ENCODE peak calls at places on chromosomes 1 and 21, in seven cellular contexts. One of them, this sample, is unnamed.
A peak's percentile ranks its signal among the peaks of the same experiment; 100 is the strongest.

GRCh38 chr1:216883518-216883917 is 160.3 kb upstream of the ESRRG start:
- DNase-seq in testis: no peak
- DNase-seq in psoas muscle: no peak
- DNase-seq in foreskin fibroblast: no peak
- DNase-seq in hepatocyte: no peak
- DNase-seq in HCT116: no peak
- DNase-seq in OCI-LY7: no peak
- DNase-seq in this sample: no peak

GRCh38 chr1:93608188-93609109 is 73.2 kb downstream of the BCAR3 start:
- DNase-seq in foreskin fibroblast: no peak
- DNase-seq in psoas muscle: no peak
- DNase-seq in testis: no peak
- DNase-seq in OCI-LY7: no peak
- DNase-seq in hepatocyte: no peak
- DNase-seq in HCT116: no peak
- DNase-seq in this sample: peak; percentile 38

GRCh38 chr1:25343872-25344271 is 5.7 kb downstream of the TMEM50A start:
- DNase-seq in OCI-LY7: no peak
- DNase-seq in foreskin fibroblast: peak; percentile 89
- DNase-seq in testis: no peak
- DNase-seq in HCT116: peak; percentile 24
- DNase-seq in hepatocyte: no peak
- DNase-seq in psoas muscle: peak; percentile 40
- DNase-seq in this sample: no peak

GRCh38 chr1:6041432-6042062 is 4.1 kb upstream of the KCNAB2 start:
- DNase-seq in psoas muscle: peak; percentile 39
- DNase-seq in HCT116: no peak
- DNase-seq in foreskin fibroblast: no peak
- DNase-seq in hepatocyte: peak; percentile 50
- DNase-seq in testis: peak; percentile 55
- DNase-seq in OCI-LY7: no peak
- DNase-seq in this sample: no peak

GRCh38 chr1:209678981-209679539 is 3.8 kb downstream of the G0S2 start:
- DNase-seq in hepatocyte: no peak
- DNase-seq in foreskin fibroblast: no peak
- DNase-seq in HCT116: no peak
- DNase-seq in OCI-LY7: no peak
- DNase-seq in testis: no peak
- DNase-seq in psoas muscle: no peak
- DNase-seq in this sample: no peak

GRCh38 chr1:25810341-25811299 is 9.1 kb upstream of the MTFR1L start:
- DNase-seq in psoas muscle: peak; percentile 74
- DNase-seq in testis: peak; percentile 72
- DNase-seq in OCI-LY7: peak; percentile 76
- DNase-seq in HCT116: no peak
- DNase-seq in hepatocyte: peak; percentile 73
- DNase-seq in foreskin fibroblast: no peak
- DNase-seq in this sample: peak; percentile 73

GRCh38 chr1:112998592-112999235 is 42.7 kb upstream of the SLC16A1 start:
- DNase-seq in psoas muscle: peak; percentile 51
- DNase-seq in foreskin fibroblast: peak; percentile 56
- DNase-seq in hepatocyte: peak; percentile 86
- DNase-seq in testis: peak; percentile 74
- DNase-seq in HCT116: no peak
- DNase-seq in OCI-LY7: no peak
- DNase-seq in this sample: no peak

GRCh38 chr1:160206421-160207117 is 1.4 kb downstream of the PEA15 start:
- DNase-seq in testis: no peak
- DNase-seq in OCI-LY7: peak; percentile 32
- DNase-seq in HCT116: no peak
- DNase-seq in hepatocyte: peak; percentile 44
- DNase-seq in psoas muscle: no peak
- DNase-seq in foreskin fibroblast: peak; percentile 81
- DNase-seq in this sample: peak; percentile 25

GRCh38 chr1:198024782-198025181 is 107.6 kb downstream of the LHX9 start:
- DNase-seq in testis: no peak
- DNase-seq in hepatocyte: peak; percentile 16
- DNase-seq in foreskin fibroblast: no peak
- DNase-seq in HCT116: no peak
- DNase-seq in OCI-LY7: no peak
- DNase-seq in psoas muscle: no peak
- DNase-seq in this sample: no peak

GRCh38 chr1:205179842-205180241 is 31.7 kb downstream of the DSTYK start:
- DNase-seq in testis: no peak
- DNase-seq in OCI-LY7: no peak
- DNase-seq in foreskin fibroblast: peak; percentile 33
- DNase-seq in psoas muscle: no peak
- DNase-seq in hepatocyte: no peak
- DNase-seq in HCT116: no peak
- DNase-seq in this sample: no peak

GRCh38 chr1:228351850-228352249 is 54.8 kb downstream of the TRIM11 start:
- DNase-seq in HCT116: no peak
- DNase-seq in OCI-LY7: no peak
- DNase-seq in testis: no peak
- DNase-seq in hepatocyte: no peak
- DNase-seq in psoas muscle: peak; percentile 10
- DNase-seq in foreskin fibroblast: no peak
- DNase-seq in this sample: no peak

GRCh38 chr21:36039861-36040260 is 20.5 kb downstream of the SETD4 start:
- DNase-seq in OCI-LY7: no peak
- DNase-seq in hepatocyte: no peak
- DNase-seq in HCT116: no peak
- DNase-seq in testis: no peak
- DNase-seq in psoas muscle: no peak
- DNase-seq in foreskin fibroblast: no peak
- DNase-seq in this sample: no peak

GRCh38 chr1:37033355-37034291 is 692 bp downstream of the GRIK3 start:
- DNase-seq in psoas muscle: no peak
- DNase-seq in HCT116: no peak
- DNase-seq in foreskin fibroblast: no peak
- DNase-seq in hepatocyte: peak; percentile 22
- DNase-seq in testis: peak; percentile 25
- DNase-seq in OCI-LY7: no peak
- DNase-seq in this sample: no peak

GRCh38 chr1:67675800-67676199 is 9.2 kb upstream of the GADD45A start:
- DNase-seq in OCI-LY7: peak; percentile 92
- DNase-seq in hepatocyte: no peak
- DNase-seq in testis: no peak
- DNase-seq in foreskin fibroblast: peak; percentile 62
- DNase-seq in HCT116: no peak
- DNase-seq in psoas muscle: no peak
- DNase-seq in this sample: peak; percentile 51

GRCh38 chr1:184112176-184112948 is 60.8 kb downstream of the TSEN15 start:
- DNase-seq in psoas muscle: no peak
- DNase-seq in OCI-LY7: no peak
- DNase-seq in hepatocyte: no peak
- DNase-seq in HCT116: no peak
- DNase-seq in foreskin fibroblast: no peak
- DNase-seq in testis: no peak
- DNase-seq in this sample: peak; percentile 6

GRCh38 chr1:112515311-112516009 is 6.7 kb downstream of the WNT2B start:
- DNase-seq in HCT116: no peak
- DNase-seq in psoas muscle: no peak
- DNase-seq in OCI-LY7: no peak
- DNase-seq in testis: no peak
- DNase-seq in hepatocyte: no peak
- DNase-seq in foreskin fibroblast: peak; percentile 77
- DNase-seq in this sample: no peak

GRCh38 chr1:36420836-36421317 is 23.2 kb upstream of the LSM10 start:
- DNase-seq in HCT116: peak; percentile 69
- DNase-seq in psoas muscle: peak; percentile 89
- DNase-seq in testis: peak; percentile 92
- DNase-seq in foreskin fibroblast: peak; percentile 69
- DNase-seq in hepatocyte: peak; percentile 90
- DNase-seq in OCI-LY7: peak; percentile 89
- DNase-seq in this sample: peak; percentile 89

GRCh38 chr1:200888349-200888838 is 6.3 kb upstream of the INAVA start:
- DNase-seq in hepatocyte: peak; percentile 8
- DNase-seq in OCI-LY7: peak; percentile 43
- DNase-seq in testis: no peak
- DNase-seq in HCT116: no peak
- DNase-seq in psoas muscle: no peak
- DNase-seq in foreskin fibroblast: no peak
- DNase-seq in this sample: peak; percentile 95

GRCh38 chr1:3695326-3696217 is 43.3 kb downstream of the TP73 start:
- DNase-seq in HCT116: no peak
- DNase-seq in foreskin fibroblast: peak; percentile 18
- DNase-seq in OCI-LY7: peak; percentile 30
- DNase-seq in testis: peak; percentile 59
- DNase-seq in hepatocyte: peak; percentile 78
- DNase-seq in psoas muscle: no peak
- DNase-seq in this sample: peak; percentile 45

GRCh38 chr1:91099746-91100621 is 78.1 kb upstream of the ZNF644 start:
- DNase-seq in HCT116: no peak
- DNase-seq in OCI-LY7: no peak
- DNase-seq in testis: no peak
- DNase-seq in hepatocyte: no peak
- DNase-seq in psoas muscle: no peak
- DNase-seq in foreskin fibroblast: no peak
- DNase-seq in this sample: peak; percentile 29

DNA sequence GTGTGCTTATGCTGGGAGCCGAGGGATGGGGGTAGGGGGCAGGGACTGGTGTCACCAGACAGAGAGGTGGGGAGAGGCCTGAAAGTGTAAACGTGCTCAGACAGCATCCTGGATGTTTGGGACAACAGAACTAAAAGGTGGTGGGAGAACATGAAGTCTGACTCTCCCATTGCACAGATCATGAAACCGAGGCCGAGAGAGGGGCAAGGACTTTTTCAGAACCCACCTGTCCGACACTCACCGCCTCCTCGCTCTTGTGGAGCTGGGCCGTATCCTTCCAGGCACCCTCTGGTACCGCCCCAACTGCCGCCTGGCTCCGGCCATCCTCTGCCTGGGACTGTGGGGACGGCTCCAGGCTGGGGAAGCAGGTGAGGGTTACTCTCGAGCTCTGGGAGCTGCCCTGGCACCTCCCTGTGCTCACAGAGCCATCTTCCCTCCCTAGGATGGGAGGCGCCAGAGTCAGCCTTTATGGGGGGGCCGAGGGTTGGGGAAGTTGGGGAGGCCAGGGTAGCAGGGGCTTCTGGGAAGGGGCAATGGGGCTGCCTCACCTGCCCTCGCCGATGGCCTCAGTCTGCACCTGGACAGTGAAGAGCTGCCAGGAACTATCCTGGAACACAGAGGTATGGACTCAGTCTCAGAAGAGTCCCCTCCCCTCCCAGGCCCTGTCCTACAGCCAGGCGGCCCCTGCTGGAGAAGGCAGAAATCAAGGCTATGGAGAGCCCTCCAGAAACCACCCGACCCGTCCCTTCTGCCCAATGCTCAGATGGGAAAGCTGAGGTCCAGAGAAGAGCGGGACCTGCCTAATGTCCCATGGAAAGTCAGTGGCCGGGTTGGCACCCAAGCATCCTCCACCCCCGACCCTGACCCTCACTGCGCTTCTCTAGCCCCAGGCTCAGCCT is 7.0 kb downstream of the ATP13A2 start:
- DNase-seq in testis: no peak
- DNase-seq in psoas muscle: no peak
- DNase-seq in foreskin fibroblast: no peak
- DNase-seq in hepatocyte: no peak
- DNase-seq in OCI-LY7: no peak
- DNase-seq in HCT116: no peak
- DNase-seq in this sample: no peak
- TF ChIP-seq CTCF in testis: no peak
- TF ChIP-seq CTCF in psoas muscle: no peak
- TF ChIP-seq CTCF in foreskin fibroblast: no peak
- TF ChIP-seq CTCF in hepatocyte: no peak
- TF ChIP-seq CTCF in OCI-LY7: peak; percentile 13
- TF ChIP-seq CTCF in HCT116: peak; percentile 14
- TF ChIP-seq CTCF in this sample: no peak

DNA sequence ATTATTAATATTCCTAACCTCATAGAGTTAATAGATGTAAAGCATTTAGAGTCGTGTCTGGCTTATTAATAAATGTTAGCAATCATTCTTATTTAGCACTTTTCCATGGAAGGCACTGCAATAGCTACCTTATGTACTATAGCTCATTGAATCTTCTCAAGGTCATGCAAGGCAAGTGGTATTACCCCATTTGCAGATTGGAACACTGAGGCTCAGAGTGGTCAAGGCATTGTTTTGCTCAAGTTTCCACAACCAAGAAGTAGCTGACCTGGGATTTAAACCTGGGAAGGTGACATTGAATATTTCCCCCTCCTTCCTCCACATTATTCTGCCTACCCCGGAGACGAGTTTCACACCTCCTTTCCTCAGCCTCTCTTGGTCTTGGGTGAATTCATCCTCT is 37.8 kb upstream of the EYA3 start:
- DNase-seq in testis: no peak
- DNase-seq in HCT116: no peak
- DNase-seq in foreskin fibroblast: no peak
- DNase-seq in psoas muscle: no peak
- DNase-seq in hepatocyte: no peak
- DNase-seq in OCI-LY7: no peak
- DNase-seq in this sample: no peak
- H3K4me3 ChIP-seq in testis: no peak overlapping the region
- H3K4me3 ChIP-seq in HCT116: no peak overlapping the region
- H3K4me3 ChIP-seq in foreskin fibroblast: no peak overlapping the region
- H3K4me3 ChIP-seq in psoas muscle: no peak overlapping the region
- H3K4me3 ChIP-seq in hepatocyte: no peak overlapping the region
- H3K4me3 ChIP-seq in OCI-LY7: no peak overlapping the region
- H3K4me3 ChIP-seq in this sample: no peak overlapping the region

GRCh38 chr1:206738370-206739366 is 31.9 kb upstream of the IL19 start:
- DNase-seq in foreskin fibroblast: peak; percentile 12
- DNase-seq in HCT116: peak; percentile 16
- DNase-seq in psoas muscle: no peak
- DNase-seq in testis: no peak
- DNase-seq in OCI-LY7: peak; percentile 47
- DNase-seq in hepatocyte: no peak
- DNase-seq in this sample: no peak
- TF ChIP-seq CTCF in foreskin fibroblast: peak; percentile 48
- TF ChIP-seq CTCF in HCT116: peak; percentile 58
- TF ChIP-seq CTCF in psoas muscle: no peak
- TF ChIP-seq CTCF in testis: no peak
- TF ChIP-seq CTCF in OCI-LY7: peak; percentile 59
- TF ChIP-seq CTCF in hepatocyte: peak; percentile 32
- TF ChIP-seq CTCF in this sample: peak; percentile 22

DNA sequence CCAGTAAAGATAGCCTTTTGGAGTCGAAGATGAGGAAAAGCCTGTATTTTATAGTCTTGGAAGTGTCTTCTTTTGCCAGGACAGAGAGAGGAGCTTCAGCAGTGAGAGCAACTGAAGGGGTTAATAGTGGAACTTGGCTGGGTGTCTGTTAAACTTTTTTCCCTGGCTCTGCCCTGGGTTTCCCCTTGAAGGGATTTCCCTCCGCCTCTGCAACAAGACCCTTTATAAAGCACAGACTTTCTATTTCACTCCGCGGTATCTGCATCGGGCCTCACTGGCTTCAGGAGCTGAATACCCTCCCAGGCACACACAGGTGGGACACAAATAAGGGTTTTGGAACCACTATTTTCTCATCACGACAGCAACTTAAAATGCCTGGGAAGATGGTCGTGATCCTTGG is at the start of gene VCAM1:
- DNase-seq in HCT116: no peak
- DNase-seq in foreskin fibroblast: no peak
- DNase-seq in psoas muscle: no peak
- DNase-seq in testis: peak; percentile 38
- DNase-seq in hepatocyte: peak; percentile 36
- DNase-seq in OCI-LY7: no peak
- DNase-seq in this sample: peak; percentile 58
- H3K4me3 ChIP-seq in HCT116: no peak within 1 kb of the TSS
- H3K4me3 ChIP-seq in foreskin fibroblast: no peak within 1 kb of the TSS
- H3K4me3 ChIP-seq in psoas muscle: peak within 1 kb of the TSS; percentile 55
- H3K4me3 ChIP-seq in testis: no peak within 1 kb of the TSS
- H3K4me3 ChIP-seq in hepatocyte: peak within 1 kb of the TSS; percentile 38
- H3K4me3 ChIP-seq in OCI-LY7: no peak within 1 kb of the TSS
- H3K4me3 ChIP-seq in this sample: peak within 1 kb of the TSS; percentile 24

This sample was measured in GM12865.